ENCODE peak calls at places on chromosomes 4 and X, in seven cellular contexts. J, Y, O, K, R, S and P are unnamed samples.

GRCh38 chr4:102546635-102547034 is 45.5 kb downstream of the NFKB1 start:
- DNase-seq in J (no peak), Y (no peak), O (no peak), K (no peak), R (no peak), S (no peak), P (no peak)

GRCh38 chrX:137166591-137166990 is 132.8 kb upstream of the GPR101 start:
- DNase-seq in J (no peak), Y (no peak), O (no peak), K (no peak), R (no peak), S (no peak), P (no peak)

GRCh38 chr4:23728393-23728792 is 161.5 kb downstream of the PPARGC1A start:
- DNase-seq in J (no peak), Y (no peak), O (peak), K (no peak), R (no peak), S (no peak), P (peak)

GRCh38 chrX:13647709-13648212 is 5.2 kb upstream of the TCEANC start:
- DNase-seq in J (peak), Y (peak), O (peak), K (no peak), R (peak), S (peak), P (no peak)

GRCh38 chr4:38670061-38670894 is 6.3 kb downstream of the KLF3 start:
- DNase-seq in J (no peak), Y (no peak), O (no peak), K (no peak), R (no peak), S (no peak), P (no peak)

GRCh38 chr4:15339732-15340131 is 88.1 kb upstream of the C1QTNF7 start:
- DNase-seq in J (no peak), Y (no peak), O (peak), K (no peak), R (no peak), S (no peak), P (no peak)

GRCh38 chr4:184746532-184746870 is 12.6 kb upstream of the CENPU start:
- DNase-seq in J (peak), Y (peak), O (peak), K (no peak), R (peak), S (no peak), P (peak)

GRCh38 chrX:118183606-118184005 is 67.0 kb upstream of the KLHL13 start:
- DNase-seq in J (no peak), Y (no peak), O (no peak), K (no peak), R (no peak), S (no peak), P (no peak)

GRCh38 chrX:40297949-40298539 is 200.3 kb upstream of the BCOR start:
- DNase-seq in J (no peak), Y (no peak), O (no peak), K (no peak), R (no peak), S (no peak), P (no peak)

GRCh38 chrX:40299502-40300118 is 201.9 kb upstream of the BCOR start:
- DNase-seq in J (no peak), Y (no peak), O (no peak), K (no peak), R (no peak), S (no peak), P (no peak)

GRCh38 chrX:40298569-40298968 is 200.8 kb upstream of the BCOR start:
- DNase-seq in J (no peak), Y (peak), O (no peak), K (no peak), R (no peak), S (no peak), P (no peak)

GRCh38 chrX:40300286-40300890 is 202.6 kb upstream of the BCOR start:
- DNase-seq in J (no peak), Y (no peak), O (no peak), K (no peak), R (no peak), S (no peak), P (no peak)

DNA sequence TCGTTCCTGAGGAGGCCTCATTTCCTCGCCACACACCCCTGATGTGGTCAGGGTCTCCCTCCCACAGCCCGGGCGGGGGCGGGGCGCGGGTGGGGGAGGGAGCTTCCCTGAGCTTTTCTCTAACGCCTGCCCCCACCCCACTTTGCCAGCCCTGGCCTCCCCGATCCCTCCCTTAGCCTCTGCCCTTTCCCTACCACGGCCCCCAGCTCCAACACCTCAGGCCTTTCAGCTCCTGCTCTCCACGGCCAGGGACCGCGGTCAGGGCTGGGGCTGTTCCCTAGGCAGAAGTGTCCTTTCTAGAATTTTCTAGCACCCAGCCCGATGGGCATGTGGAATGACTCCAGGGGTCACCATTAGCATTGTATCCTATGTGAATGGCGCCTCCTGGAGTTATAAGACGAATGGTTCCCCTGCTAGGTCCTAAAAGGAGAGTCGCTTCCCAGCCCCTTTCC is 201.3 kb upstream of the BCOR start:
- DNase-seq in J (no peak), Y (peak), O (peak), K (no peak), R (peak), S (no peak), P (no peak)
- TF ChIP-seq CTCF in J (no peak), Y (no peak), O (no peak), K (no peak), R (peak), S (no peak), P (peak)

GRCh38 chr4:337932-338758 is 531 bp downstream of the ZNF141 start:
- DNase-seq in J (peak), Y (peak), O (peak), K (no peak), R (peak), S (peak), P (no peak)

GRCh38 chr4:336893-337142 is 796 bp upstream of the ZNF141 start:
- DNase-seq in J (no peak), Y (no peak), O (no peak), K (no peak), R (no peak), S (no peak), P (no peak)

GRCh38 chr4:337143-337931 is at the start of gene ZNF141:
- DNase-seq in J (peak), Y (peak), O (peak), K (peak), R (peak), S (peak), P (peak)

GRCh38 chr4:335515-335914 is 2.1 kb upstream of the ZNF141 start:
- DNase-seq in J (no peak), Y (peak), O (no peak), K (no peak), R (no peak), S (no peak), P (no peak)

GRCh38 chr4:336099-336892 is 1.3 kb upstream of the ZNF141 start:
- DNase-seq in J (peak), Y (peak), O (peak), K (no peak), R (peak), S (no peak), P (peak)
- H3K27ac ChIP-seq in J (peak), Y (peak), O (no peak), K (peak), R (peak), S (peak), P (no peak)

GRCh38 chr4:47106561-47106960 is 75.2 kb downstream of the GABRB1 start:
- DNase-seq in J (no peak), Y (no peak), O (peak), K (no peak), R (no peak), S (no peak), P (peak)

GRCh38 chr4:47104986-47105385 is 73.6 kb downstream of the GABRB1 start:
- DNase-seq in J (no peak), Y (no peak), O (peak), K (no peak), R (no peak), S (no peak), P (no peak)

GRCh38 chr4:47110670-47111069 is 79.3 kb downstream of the GABRB1 start:
- DNase-seq in J (no peak), Y (no peak), O (no peak), K (no peak), R (no peak), S (no peak), P (no peak)

GRCh38 chr4:47109379-47109778 is 78.0 kb downstream of the GABRB1 start:
- DNase-seq in J (no peak), Y (no peak), O (no peak), K (no peak), R (no peak), S (no peak), P (no peak)
- TF ChIP-seq CTCF in J (no peak), Y (no peak), O (no peak), K (no peak), R (no peak), S (no peak), P (peak)

GRCh38 chr4:143400082-143400481 is 63.4 kb downstream of the GAB1 start:
- DNase-seq in J (no peak), Y (no peak), O (no peak), K (no peak), R (no peak), S (no peak), P (no peak)
- H3K27ac ChIP-seq in J (no peak), Y (no peak), O (no peak), K (no peak), R (no peak), S (no peak), P (no peak)

GRCh38 chr4:147334478-147334877 is 146.4 kb upstream of the EDNRA start:
- DNase-seq in J (no peak), Y (no peak), O (peak), K (no peak), R (no peak), S (peak), P (no peak)
- TF ChIP-seq CTCF in J (no peak), Y (no peak), O (no peak), K (no peak), R (no peak), S (no peak), P (no peak)

GRCh38 chr4:40200881-40201797 is 4.3 kb downstream of the RHOH start:
- DNase-seq in J (no peak), Y (no peak), O (peak), K (no peak), R (no peak), S (peak), P (no peak)

GRCh38 chr4:40197879-40198689 is 1.3 kb downstream of the RHOH start:
- DNase-seq in J (no peak), Y (no peak), O (no peak), K (no peak), R (no peak), S (no peak), P (no peak)

GRCh38 chr4:40196724-40197281 is at the start of gene RHOH:
- DNase-seq in J (no peak), Y (no peak), O (no peak), K (no peak), R (no peak), S (no peak), P (no peak)

GRCh38 chr4:40199999-40200880 is 3.4 kb downstream of the RHOH start:
- DNase-seq in J (no peak), Y (peak), O (no peak), K (no peak), R (no peak), S (no peak), P (no peak)

GRCh38 chr4:40199179-40199670 is 2.4 kb downstream of the RHOH start:
- DNase-seq in J (no peak), Y (no peak), O (no peak), K (no peak), R (no peak), S (no peak), P (no peak)
- H3K27ac ChIP-seq in J (no peak), Y (no peak), O (no peak), K (peak), R (no peak), S (no peak), P (no peak)

GRCh38 chrX:149490100-149490499 is 15.0 kb downstream of the IDS start:
- DNase-seq in J (no peak), Y (no peak), O (peak), K (no peak), R (no peak), S (no peak), P (no peak)
- TF ChIP-seq CTCF in J (no peak), Y (no peak), O (no peak), K (no peak), R (no peak), S (no peak), P (no peak)

GRCh38 chr4:119030536-119030890 is 105.1 kb upstream of the MYOZ2 start:
- DNase-seq in J (no peak), Y (no peak), O (no peak), K (no peak), R (no peak), S (no peak), P (no peak)
- H3K27ac ChIP-seq in J (no peak), Y (peak), O (no peak), K (no peak), R (no peak), S (no peak), P (no peak)

DNA sequence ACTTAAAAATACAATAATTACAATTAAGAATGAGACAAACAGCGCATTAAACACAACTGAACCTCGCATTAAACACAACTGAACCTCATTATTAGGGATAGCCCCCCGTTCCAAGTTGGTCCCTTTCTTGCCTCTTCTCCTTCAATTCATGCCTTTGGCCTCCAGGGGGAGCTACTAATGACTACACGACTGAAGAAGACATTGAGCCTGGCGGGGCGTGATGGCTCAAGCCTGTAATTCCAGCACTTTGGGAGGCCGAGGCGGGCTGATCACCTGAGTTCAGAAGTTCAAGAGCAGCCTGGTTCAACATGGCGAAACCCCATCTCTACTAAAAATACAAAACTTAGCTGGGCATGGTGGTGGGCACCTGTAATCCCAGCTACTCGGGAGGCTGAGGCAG is 56.4 kb upstream of the NWD2 start:
- DNase-seq in J (no peak), Y (no peak), O (no peak), K (no peak), R (no peak), S (peak), P (no peak)
- TF ChIP-seq CTCF in J (no peak), Y (no peak), O (no peak), K (no peak), R (no peak), S (no peak), P (no peak)